ENCODE peak calls at places on chromosomes 16 and 17, in nine cellular contexts. X, A, E, H, B, M, D, K and F are unnamed samples.

GRCh38 chr17:64460955-64461354 is 12.0 kb downstream of the MILR1 start:
- DNase-seq in X (no peak), A (no peak), E (no peak), H (no peak), B (no peak), M (no peak), D (no peak), K (no peak), F (no peak)

GRCh38 chr16:87075319-87075860 is 241.8 kb downstream of the C16orf95 start:
- DNase-seq in X (no peak), A (no peak), E (no peak), H (no peak), B (no peak), M (no peak), D (no peak), K (no peak), F (no peak)

GRCh38 chr17:79758260-79758659 is 19.7 kb upstream of the CBX2 start:
- DNase-seq in X (no peak), A (no peak), E (no peak), H (no peak), B (no peak), M (no peak), D (no peak), K (no peak), F (no peak)

GRCh38 chr17:79188048-79188447 is 113.4 kb downstream of the ENGASE start:
- DNase-seq in X (no peak), A (peak; percentile 80), E (no peak), H (peak; percentile 88), B (peak; percentile 10), M (no peak), D (peak; percentile 26), K (peak; percentile 46), F (no peak)

GRCh38 chr16:56970934-56971767 is 9.4 kb downstream of the CETP start:
- DNase-seq in X (no peak), A (no peak), E (no peak), H (no peak), B (no peak), M (no peak), D (peak; percentile 51), K (peak; percentile 10), F (no peak)

GRCh38 chr17:45117848-45118646 is 14.3 kb downstream of the PLCD3 start:
- DNase-seq in X (no peak), A (no peak), E (no peak), H (no peak), B (no peak), M (no peak), D (no peak), K (no peak), F (no peak)

GRCh38 chr16:89188064-89188441 is 12.3 kb downstream of the SLC22A31 start:
- DNase-seq in X (no peak), A (no peak), E (no peak), H (no peak), B (no peak), M (no peak), D (no peak), K (no peak), F (no peak)

GRCh38 chr16:275041-275621 is 613 bp downstream of the RGS11 start:
- DNase-seq in X (no peak), A (no peak), E (no peak), H (no peak), B (no peak), M (no peak), D (no peak), K (no peak), F (no peak)

GRCh38 chr17:46964315-46965265 is 14.5 kb downstream of the RPRML start:
- DNase-seq in X (no peak), A (no peak), E (no peak), H (no peak), B (no peak), M (no peak), D (peak; percentile 47), K (no peak), F (peak; percentile 29)

GRCh38 chr16:1152123-1152638 is 725 bp upstream of the CACNA1H start:
- DNase-seq in X (peak; percentile 71), A (no peak), E (no peak), H (peak; percentile 24), B (no peak), M (no peak), D (no peak), K (no peak), F (no peak)

GRCh38 chr17:67456889-67457288 is 79.8 kb downstream of the PITPNC1 start:
- DNase-seq in X (no peak), A (no peak), E (no peak), H (no peak), B (no peak), M (no peak), D (no peak), K (no peak), F (no peak)

GRCh38 chr16:14658063-14658462 is 25.3 kb downstream of the BFAR start:
- DNase-seq in X (no peak), A (no peak), E (no peak), H (no peak), B (no peak), M (no peak), D (peak; percentile 47), K (no peak), F (peak; percentile 13)

DNA sequence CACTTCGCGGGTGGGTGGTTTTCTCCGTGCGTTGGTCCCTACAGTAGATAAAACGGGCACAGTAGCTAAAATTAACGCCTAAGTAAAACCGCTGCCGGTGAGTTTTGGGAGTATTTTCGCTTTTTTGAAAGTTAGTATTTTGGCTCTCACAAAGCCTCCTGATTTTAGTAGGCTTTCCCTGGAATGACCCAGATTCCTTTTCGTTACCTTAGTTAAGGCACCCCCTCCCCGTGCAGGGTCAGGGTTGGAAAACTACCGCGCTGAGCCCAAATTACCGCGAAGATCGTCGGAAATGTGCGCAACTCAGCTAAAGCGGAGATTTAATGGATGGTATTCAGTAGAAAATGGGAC is 28.3 kb upstream of the ST6GALNAC1 start:
- DNase-seq in X (no peak), A (no peak), E (no peak), H (no peak), B (no peak), M (no peak), D (no peak), K (no peak), F (no peak)
- TF ChIP-seq POLR2A in X (peak; percentile 7), A (peak; percentile 14), E (no peak), H (peak; percentile 12), B (peak; percentile 98), M (peak; percentile 63), D (peak; percentile 76), K (peak; percentile 89), F (peak; percentile 95)

GRCh38 chr17:15262291-15263205 is 2.6 kb downstream of the PMP22 start:
- DNase-seq in X (peak; percentile 90), A (peak; percentile 87), E (peak; percentile 87), H (peak; percentile 97), B (peak; percentile 87), M (peak; percentile 63), D (peak; percentile 38), K (peak; percentile 61), F (peak; percentile 82)
- TF ChIP-seq POLR2A in X (peak; percentile 82), A (peak; percentile 54), E (peak; percentile 42), H (peak; percentile 73), B (peak; percentile 84), M (peak; percentile 78), D (no peak), K (peak; percentile 47), F (peak; percentile 91)

DNA sequence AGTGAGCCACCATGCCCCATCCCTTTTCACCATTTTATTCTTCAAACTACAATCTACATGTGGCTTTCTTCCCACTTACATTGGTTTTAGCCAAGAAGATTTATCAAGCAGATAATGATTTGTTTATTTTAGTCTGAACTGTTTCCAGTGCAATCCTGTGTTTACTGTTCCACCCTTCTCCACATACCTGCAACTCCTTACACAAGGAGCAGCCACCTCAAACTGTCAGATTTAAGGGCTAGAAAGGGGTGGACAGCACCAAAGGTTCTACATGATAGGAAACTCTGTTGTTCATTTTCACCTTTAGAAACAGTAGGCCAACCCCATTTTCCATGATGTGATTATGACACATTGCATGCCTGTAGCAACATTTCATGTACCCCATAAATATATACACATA is 1.9 kb downstream of the RUNDC1 start:
- DNase-seq in X (no peak), A (no peak), E (no peak), H (no peak), B (no peak), M (no peak), D (no peak), K (no peak), F (no peak)
- TF ChIP-seq POLR2A in X (no peak), A (no peak), E (no peak), H (no peak), B (no peak), M (no peak), D (no peak), K (no peak), F (no peak)

DNA sequence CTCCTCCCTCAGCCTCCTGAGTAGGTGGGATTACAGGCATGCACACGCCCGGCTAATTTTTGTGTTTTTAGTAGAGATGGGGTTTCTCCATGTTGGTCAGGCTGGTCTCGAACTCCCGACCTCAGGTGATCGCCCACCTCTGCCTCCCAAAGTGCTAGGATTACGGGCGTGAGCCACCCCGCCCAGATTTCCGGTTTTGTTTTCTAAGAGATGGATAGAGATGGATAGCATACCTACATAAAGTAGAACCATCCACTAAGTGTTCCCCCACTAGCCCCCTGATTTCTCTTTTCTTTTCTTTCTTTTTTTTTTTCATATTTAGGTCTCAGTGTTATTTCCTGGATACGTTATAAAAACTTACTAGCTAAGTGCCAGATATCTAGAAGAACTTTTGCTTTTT is 2.0 kb downstream of the WSB1 start:
- DNase-seq in X (no peak), A (no peak), E (no peak), H (no peak), B (no peak), M (no peak), D (no peak), K (no peak), F (peak; percentile 25)
- TF ChIP-seq POLR2A in X (no peak), A (no peak), E (no peak), H (no peak), B (no peak), M (no peak), D (no peak), K (no peak), F (no peak)

GRCh38 chr17:5416886-5417285 is 2.6 kb downstream of the NUP88 start:
- DNase-seq in X (no peak), A (no peak), E (no peak), H (no peak), B (no peak), M (no peak), D (no peak), K (no peak), F (peak; percentile 59)

GRCh38 chr17:5422505-5422904 is 2.5 kb downstream of the RPAIN start:
- DNase-seq in X (no peak), A (peak; percentile 59), E (no peak), H (peak; percentile 50), B (peak; percentile 35), M (no peak), D (no peak), K (no peak), F (no peak)

GRCh38 chr17:5419356-5419958 is at the start of gene NUP88:
- DNase-seq in X (peak; percentile 95), A (peak; percentile 91), E (peak; percentile 95), H (peak; percentile 99), B (peak; percentile 95), M (peak; percentile 94), D (peak; percentile 96), K (peak; percentile 94), F (peak; percentile 98)

GRCh38 chr17:5419959-5420653 is at the start of gene RPAIN:
- DNase-seq in X (peak; percentile 86), A (peak; percentile 61), E (peak; percentile 89), H (peak; percentile 95), B (peak; percentile 81), M (peak; percentile 88), D (peak; percentile 90), K (peak; percentile 93), F (peak; percentile 93)

GRCh38 chr17:5418858-5419355 is 555 bp downstream of the NUP88 start:
- DNase-seq in X (no peak), A (no peak), E (peak; percentile 38), H (no peak), B (no peak), M (peak; percentile 52), D (peak; percentile 73), K (peak; percentile 56), F (peak; percentile 65)
- TF ChIP-seq POLR2A in X (no peak), A (no peak), E (no peak), H (no peak), B (no peak), M (no peak), D (no peak), K (no peak), F (no peak)